ENCODE peak calls at places on chromosomes 2 and 18, in five cellular contexts. V is astrocyte, R is Caco-2, O is esophagus squamous epithelium, I is fibroblast of lung. M is an unnamed sample. For H3K4me1, H3K9me3 and H3K36me3, the result is how much of the 10 kb centered on the place peaks cover.

GRCh38 chr2:240350696-240351087 is 84.8 kb upstream of the GPC1 start:
- DNase-seq in V (no peak), R (no peak), O (no peak), I (no peak), M (no peak)

GRCh38 chr2:190603374-190603773 is 45.5 kb upstream of the NAB1 start:
- DNase-seq in V (no peak), R (no peak), O (no peak), I (no peak), M (no peak)

GRCh38 chr2:128577141-128577930 is 258.7 kb upstream of the HS6ST1 start:
- DNase-seq in V (no peak), R (no peak), O (no peak), I (no peak), M (no peak)

GRCh38 chr18:59784694-59785093 is 87.5 kb upstream of the CCBE1 start:
- DNase-seq in V (no peak), R (no peak), O (no peak), I (no peak), M (no peak)

GRCh38 chr18:9630444-9630843 is 16.1 kb upstream of the PPP4R1 start:
- DNase-seq in V (no peak), R (no peak), O (no peak), I (no peak), M (no peak)

GRCh38 chr18:59155140-59155539 is 15.5 kb downstream of the SEC11C start:
- DNase-seq in V (peak), R (no peak), O (no peak), I (peak), M (no peak)

GRCh38 chr2:48114256-48114655 is 208.0 kb upstream of the FBXO11 start:
- DNase-seq in V (peak), R (peak), O (no peak), I (peak), M (no peak)

GRCh38 chr2:207088276-207088675 is 77.5 kb downstream of the KLF7 start:
- DNase-seq in V (no peak), R (no peak), O (no peak), I (no peak), M (no peak)

GRCh38 chr2:150909613-150910012 is 352.1 kb downstream of the RBM43 start:
- DNase-seq in V (no peak), R (no peak), O (no peak), I (no peak), M (peak)

GRCh38 chr2:236847538-236848263 is 238.0 kb upstream of the COPS8 start:
- DNase-seq in V (no peak), R (no peak), O (no peak), I (no peak), M (no peak)

GRCh38 chr2:200382883-200383282 is 76.4 kb downstream of the SPATS2L start:
- DNase-seq in V (no peak), R (no peak), O (no peak), I (no peak), M (no peak)

GRCh38 chr2:149744845-149745244 is 157.3 kb upstream of the MMADHC start:
- DNase-seq in V (peak), R (no peak), O (no peak), I (peak), M (no peak)

GRCh38 chr18:25134858-25135257 is 217.1 kb downstream of the ZNF521 start:
- DNase-seq in V (no peak), R (no peak), O (no peak), I (peak), M (no peak)

GRCh38 chr2:234494361-234495075 is 2.4 kb downstream of the ARL4C start:
- DNase-seq in V (peak), R (no peak), O (no peak), I (peak), M (peak)

GRCh38 chr2:10591207-10591606 is 98.6 kb downstream of the NOL10 start:
- DNase-seq in V (no peak), R (no peak), O (no peak), I (peak), M (no peak)

GRCh38 chr2:174035981-174036742 is 71.0 kb upstream of the SP3 start:
- DNase-seq in V (peak), R (peak), O (no peak), I (peak), M (no peak)

GRCh38 chr2:236282406-236282805 is 18.2 kb upstream of the ASB18 start:
- DNase-seq in V (no peak), R (no peak), O (no peak), I (no peak), M (no peak)

GRCh38 chr2:152432206-152432653 is 97.3 kb downstream of the FMNL2 start:
- DNase-seq in V (peak), R (no peak), O (no peak), I (peak), M (no peak)

GRCh38 chr18:23244431-23244830 is 109.1 kb downstream of the CABLES1 start:
- DNase-seq in V (no peak), R (no peak), O (no peak), I (no peak), M (no peak)

GRCh38 chr2:233281986-233282603 is 25.5 kb upstream of the SAG start:
- DNase-seq in V (no peak), R (no peak), O (no peak), I (no peak), M (no peak)

GRCh38 chr2:103289101-103289725 is 527.4 kb downstream of the TMEM182 start:
- DNase-seq in V (peak), R (no peak), O (no peak), I (peak), M (no peak)

GRCh38 chr2:216654528-216655052 is 21.4 kb downstream of the IGFBP2 start:
- DNase-seq in V (no peak), R (no peak), O (no peak), I (no peak), M (no peak)

GRCh38 chr2:216651370-216651881 is 18.2 kb downstream of the IGFBP2 start:
- DNase-seq in V (peak), R (no peak), O (no peak), I (peak), M (no peak)

GRCh38 chr2:216652566-216652965 is 19.3 kb downstream of the IGFBP2 start:
- DNase-seq in V (no peak), R (no peak), O (no peak), I (peak), M (no peak)

GRCh38 chr2:216653093-216653799 is 20.0 kb downstream of the IGFBP2 start:
- DNase-seq in V (no peak), R (no peak), O (no peak), I (no peak), M (no peak)

GRCh38 chr2:216653931-216654365 is 20.7 kb downstream of the IGFBP2 start:
- DNase-seq in V (no peak), R (no peak), O (no peak), I (peak), M (no peak)
- H3K4me1 ChIP-seq in V (under half), R (under half), O (under half), I (under half), M (under half)

GRCh38 chr2:230430957-230431635 is 15.1 kb downstream of the SP100 start:
- DNase-seq in V (no peak), R (no peak), O (no peak), I (no peak), M (no peak)
- H3K9me3 ChIP-seq in V (under half), R (under half), O (under half), I (under half), M (under half)

GRCh38 chr2:32463110-32463509 is 106.3 kb downstream of the BIRC6 start:
- DNase-seq in V (no peak), R (no peak), O (no peak), I (no peak), M (no peak)

GRCh38 chr2:32464441-32464840 is 107.6 kb downstream of the BIRC6 start:
- DNase-seq in V (peak), R (no peak), O (no peak), I (peak), M (no peak)
- H3K36me3 ChIP-seq in V (under half), R (under half), O (half or more), I (under half), M (under half)

DNA sequence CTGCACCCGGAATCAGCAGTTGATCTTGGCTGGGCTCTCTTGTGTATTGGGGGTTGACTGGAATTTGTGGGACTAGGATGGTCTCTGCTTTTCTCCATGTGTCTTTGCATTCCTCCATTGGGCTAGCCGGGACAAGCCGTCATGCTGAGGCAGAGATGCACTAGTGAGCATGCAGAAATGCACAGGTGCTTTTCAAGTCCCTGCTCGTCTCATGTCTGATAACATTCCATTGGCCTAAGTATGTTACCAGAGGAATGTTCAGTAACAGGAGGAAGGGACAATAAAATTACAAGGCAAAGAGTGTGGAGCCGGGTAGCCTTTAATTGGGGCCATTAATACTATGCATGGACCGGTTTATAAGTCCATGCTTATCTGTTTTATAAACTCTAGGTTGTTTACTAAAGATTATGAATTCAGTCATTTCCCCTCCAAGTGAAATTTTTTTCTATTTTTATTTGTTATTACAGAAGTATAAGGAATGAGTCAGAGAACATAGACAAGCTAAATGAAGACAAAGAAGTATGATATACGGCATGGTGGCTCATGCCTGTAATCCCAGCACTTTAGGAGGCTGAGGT is 24.4 kb upstream of the AAK1 start:
- DNase-seq in V (peak), R (peak), O (no peak), I (peak), M (no peak)
- H3K4me1 ChIP-seq in V (under half), R (under half), O (under half), I (under half), M (under half)

GRCh38 chr18:78082776-78083175 is 833.1 kb downstream of the GALR1 start:
- DNase-seq in V (no peak), R (no peak), O (no peak), I (no peak), M (no peak)
- H3K9me3 ChIP-seq in V (under half), R (under half), O (under half), I (under half), M (under half)